ENCODE peak calls at places on chromosome 20, in five cellular contexts. R, Q, K, X and A are unnamed samples.
A peak's percentile ranks its signal among the peaks of the same experiment; 100 is the strongest.

GRCh38 chr20:46205349-46205748 is 87.2 kb downstream of the CD40 start:
- DNase-seq in R (no peak), Q (no peak), X (no peak), K (no peak), A (no peak)

GRCh38 chr20:4151991-4152695 is 136.8 kb upstream of the RNF24 start:
- DNase-seq in R (no peak), X (peak; percentile 21), K (no peak), Q (peak; percentile 46), A (peak; percentile 59)

GRCh38 chr20:60327971-60328660 is 369.9 kb downstream of the CDH26 start:
- DNase-seq in Q (no peak), R (no peak), K (no peak), X (no peak), A (no peak)

GRCh38 chr20:45297786-45298497 is 8.7 kb upstream of the RBPJL start:
- DNase-seq in R (no peak), K (no peak), X (no peak), Q (no peak), A (no peak)

GRCh38 chr20:46694484-46694883 is 5.2 kb upstream of the TP53RK start:
- DNase-seq in Q (no peak), R (no peak), K (no peak), X (no peak), A (no peak)

GRCh38 chr20:49482621-49483017 is at the start of gene KCNB1:
- DNase-seq in K (peak; percentile 57), R (no peak), X (peak; percentile 93), Q (no peak), A (no peak)

GRCh38 chr20:13286600-13286999 is 65.5 kb downstream of the ISM1 start:
- DNase-seq in Q (no peak), X (no peak), K (no peak), R (no peak), A (no peak)

GRCh38 chr20:50895111-50895830 is 36.0 kb downstream of the ADNP start:
- DNase-seq in R (no peak), Q (no peak), K (no peak), X (no peak), A (no peak)

GRCh38 chr20:13009682-13010406 is 1.1 kb downstream of the SPTLC3 start:
- DNase-seq in X (peak; percentile 28), R (peak; percentile 57), K (peak; percentile 44), Q (peak; percentile 78), A (peak; percentile 99)

GRCh38 chr20:20525756-20526155 is 157.9 kb downstream of the INSM1 start:
- DNase-seq in R (no peak), X (no peak), Q (no peak), K (no peak), A (no peak)